ENCODE peak calls at places on chromosomes 1 and 21, in seven cellular contexts. Y is NB4, C is endothelial cell, O is heart right ventricle, Q is body of pancreas, Z is WERI-Rb-1, M is PC-3. B is an unnamed sample.

GRCh38 chr1:89519779-89520358 is 4.8 kb upstream of the LRRC8B start:
- DNase-seq in Y (peak), C (peak), O (no peak), Q (peak), Z (peak), M (peak), B (no peak)

GRCh38 chr1:227805606-227806197 is 9.8 kb upstream of the PRSS38 start:
- DNase-seq in Y (no peak), C (no peak), O (no peak), Q (no peak), Z (no peak), M (peak), B (no peak)

GRCh38 chr1:109584766-109585165 is 34.6 kb downstream of the GNAT2 start:
- DNase-seq in Y (no peak), C (no peak), O (no peak), Q (no peak), Z (no peak), M (no peak), B (no peak)

GRCh38 chr1:56448937-56449336 is 130.4 kb downstream of the PLPP3 start:
- DNase-seq in Y (no peak), C (no peak), O (no peak), Q (no peak), Z (no peak), M (no peak), B (no peak)

GRCh38 chr1:221813887-221814286 is 72.0 kb upstream of the DUSP10 start:
- DNase-seq in Y (no peak), C (no peak), O (no peak), Q (no peak), Z (no peak), M (peak), B (no peak)

GRCh38 chr21:28338906-28339305 is 653.8 kb downstream of the LTN1 start:
- DNase-seq in Y (no peak), C (no peak), O (peak), Q (no peak), Z (no peak), M (no peak), B (no peak)

GRCh38 chr21:42338730-42339715 is 11.8 kb downstream of the TFF2 start:
- DNase-seq in Y (no peak), C (no peak), O (no peak), Q (no peak), Z (no peak), M (no peak), B (peak)

GRCh38 chr1:210328032-210328745 is 513 bp upstream of the HHAT start:
- DNase-seq in Y (no peak), C (no peak), O (no peak), Q (no peak), Z (peak), M (no peak), B (no peak)

GRCh38 chr21:45551816-45552695 is 9.8 kb upstream of the SLC19A1 start:
- DNase-seq in Y (no peak), C (no peak), O (no peak), Q (peak), Z (peak), M (no peak), B (peak)

GRCh38 chr1:20551945-20552727 is at the start of gene FAM43B:
- DNase-seq in Y (no peak), C (peak), O (peak), Q (peak), Z (peak), M (no peak), B (peak)

GRCh38 chr1:51963592-51964308 is 26.8 kb downstream of the RAB3B start:
- DNase-seq in Y (peak), C (no peak), O (no peak), Q (no peak), Z (no peak), M (no peak), B (no peak)

GRCh38 chr1:106907795-106908194 is 148.7 kb upstream of the PRMT6 start:
- DNase-seq in Y (no peak), C (no peak), O (no peak), Q (no peak), Z (no peak), M (no peak), B (no peak)

GRCh38 chr1:160377585-160378206 is 10.8 kb downstream of the NHLH1 start:
- DNase-seq in Y (no peak), C (no peak), O (no peak), Q (no peak), Z (no peak), M (peak), B (no peak)

GRCh38 chr1:247273013-247273412 is 17.1 kb downstream of the VN1R5 start:
- DNase-seq in Y (no peak), C (no peak), O (no peak), Q (no peak), Z (no peak), M (no peak), B (peak)

GRCh38 chr1:219710529-219711194 is 97.8 kb upstream of the ZC3H11B start:
- DNase-seq in Y (peak), C (no peak), O (no peak), Q (no peak), Z (no peak), M (peak), B (no peak)

GRCh38 chr1:42436794-42437458 is 18.9 kb downstream of the ZMYND12 start:
- DNase-seq in Y (peak), C (no peak), O (no peak), Q (no peak), Z (no peak), M (no peak), B (no peak)

GRCh38 chr1:193408782-193409293 is 222.4 kb upstream of the B3GALT2 start:
- DNase-seq in Y (no peak), C (no peak), O (peak), Q (peak), Z (no peak), M (no peak), B (no peak)

GRCh38 chr1:117371436-117372151 is 4.3 kb downstream of the MAN1A2 start:
- DNase-seq in Y (peak), C (no peak), O (no peak), Q (no peak), Z (no peak), M (no peak), B (no peak)

GRCh38 chr1:20936621-20937020 is 149.5 kb upstream of the HP1BP3 start:
- DNase-seq in Y (no peak), C (no peak), O (no peak), Q (no peak), Z (no peak), M (no peak), B (no peak)

GRCh38 chr1:17184161-17184665 is 20.7 kb upstream of the PADI1 start:
- DNase-seq in Y (no peak), C (no peak), O (no peak), Q (no peak), Z (no peak), M (no peak), B (no peak)

GRCh38 chr1:47438321-47439150 is 692 bp downstream of the FOXD2 start:
- DNase-seq in Y (peak), C (no peak), O (no peak), Q (no peak), Z (no peak), M (no peak), B (no peak)

GRCh38 chr1:162699366-162699765 is 67.1 kb downstream of the DDR2 start:
- DNase-seq in Y (peak), C (no peak), O (no peak), Q (no peak), Z (no peak), M (no peak), B (no peak)
- TF ChIP-seq CTCF in Y (no peak), C (no peak), O (no peak), Q (no peak), Z (no peak), M (no peak), B (no peak)

DNA sequence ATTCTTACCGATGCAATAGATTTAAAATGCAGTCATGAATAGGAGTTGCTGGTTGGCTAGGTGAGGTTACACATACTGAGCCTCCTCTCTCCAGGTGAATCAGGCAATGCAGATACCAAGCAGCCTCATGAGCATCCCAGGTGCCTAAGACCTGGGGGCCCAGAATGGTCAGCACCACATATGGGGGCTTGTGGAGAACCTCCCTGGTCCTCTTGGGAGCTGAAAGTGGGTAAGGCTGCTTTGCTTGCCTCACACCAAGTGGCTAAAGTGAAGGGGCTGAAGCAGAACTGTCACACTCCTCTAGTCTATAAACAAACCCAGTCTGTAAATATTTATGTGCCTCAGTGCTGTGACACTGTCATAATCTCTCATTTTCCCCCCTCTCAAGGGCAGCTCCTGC is 157.7 kb upstream of the TNR start:
- DNase-seq in Y (no peak), C (no peak), O (no peak), Q (no peak), Z (no peak), M (no peak), B (no peak)
- TF ChIP-seq CTCF in Y (no peak), C (no peak), O (no peak), Q (no peak), Z (no peak), M (no peak), B (no peak)

GRCh38 chr1:174417921-174418320 is 29.8 kb upstream of the GPR52 start:
- DNase-seq in Y (no peak), C (no peak), O (no peak), Q (no peak), Z (no peak), M (no peak), B (no peak)

GRCh38 chr1:174408142-174408541 is 39.6 kb upstream of the GPR52 start:
- DNase-seq in Y (no peak), C (no peak), O (no peak), Q (no peak), Z (no peak), M (no peak), B (no peak)

GRCh38 chr1:174414205-174414604 is 33.6 kb upstream of the GPR52 start:
- DNase-seq in Y (no peak), C (no peak), O (no peak), Q (no peak), Z (no peak), M (no peak), B (no peak)

GRCh38 chr1:174407705-174408104 is 40.1 kb upstream of the GPR52 start:
- DNase-seq in Y (no peak), C (no peak), O (no peak), Q (no peak), Z (no peak), M (no peak), B (no peak)

DNA sequence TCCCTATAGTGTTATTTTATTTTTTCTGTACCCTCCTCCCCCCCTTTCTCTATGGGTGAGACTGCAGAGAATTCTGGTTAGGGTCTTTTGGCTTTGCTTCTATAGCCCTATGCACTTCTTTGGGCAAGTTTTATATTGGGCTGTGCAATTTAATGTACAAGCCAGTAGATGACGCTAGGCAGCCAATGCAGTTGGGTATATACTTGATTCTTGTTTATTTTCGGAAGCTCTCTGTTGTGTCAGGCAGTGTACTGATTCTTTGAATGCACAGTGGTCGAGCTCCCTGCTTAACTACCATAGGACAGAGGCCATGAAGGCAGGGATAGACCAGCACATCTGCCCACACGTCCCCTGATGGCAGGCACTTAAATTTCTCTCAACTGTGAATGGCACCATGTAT is 34.1 kb upstream of the GPR52 start:
- DNase-seq in Y (no peak), C (peak), O (no peak), Q (no peak), Z (no peak), M (no peak), B (no peak)
- TF ChIP-seq CTCF in Y (no peak), C (peak), O (peak), Q (no peak), Z (peak), M (peak), B (no peak)

DNA sequence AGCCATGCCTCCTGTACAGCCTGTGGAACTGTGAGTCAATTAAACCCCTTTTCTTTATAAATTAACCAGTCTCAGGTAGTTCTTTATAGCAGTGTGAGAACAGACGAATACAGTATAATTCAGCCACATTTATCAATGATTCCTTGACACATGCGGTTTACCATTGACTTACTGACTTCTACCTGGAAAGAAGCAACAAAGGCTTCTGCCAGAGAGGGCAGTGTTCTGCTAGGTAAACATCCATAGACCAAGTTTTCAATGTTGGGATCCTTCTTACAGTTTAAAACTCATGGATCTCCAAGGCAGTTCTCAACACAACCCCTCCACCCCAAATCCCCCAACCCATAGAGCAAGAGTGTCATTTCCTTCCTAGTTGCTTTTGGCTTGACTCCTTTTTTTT is 150.6 kb downstream of the ZNF648 start:
- DNase-seq in Y (peak), C (no peak), O (no peak), Q (no peak), Z (no peak), M (peak), B (no peak)
- TF ChIP-seq CTCF in Y (peak), C (no peak), O (peak), Q (no peak), Z (peak), M (peak), B (no peak)

DNA sequence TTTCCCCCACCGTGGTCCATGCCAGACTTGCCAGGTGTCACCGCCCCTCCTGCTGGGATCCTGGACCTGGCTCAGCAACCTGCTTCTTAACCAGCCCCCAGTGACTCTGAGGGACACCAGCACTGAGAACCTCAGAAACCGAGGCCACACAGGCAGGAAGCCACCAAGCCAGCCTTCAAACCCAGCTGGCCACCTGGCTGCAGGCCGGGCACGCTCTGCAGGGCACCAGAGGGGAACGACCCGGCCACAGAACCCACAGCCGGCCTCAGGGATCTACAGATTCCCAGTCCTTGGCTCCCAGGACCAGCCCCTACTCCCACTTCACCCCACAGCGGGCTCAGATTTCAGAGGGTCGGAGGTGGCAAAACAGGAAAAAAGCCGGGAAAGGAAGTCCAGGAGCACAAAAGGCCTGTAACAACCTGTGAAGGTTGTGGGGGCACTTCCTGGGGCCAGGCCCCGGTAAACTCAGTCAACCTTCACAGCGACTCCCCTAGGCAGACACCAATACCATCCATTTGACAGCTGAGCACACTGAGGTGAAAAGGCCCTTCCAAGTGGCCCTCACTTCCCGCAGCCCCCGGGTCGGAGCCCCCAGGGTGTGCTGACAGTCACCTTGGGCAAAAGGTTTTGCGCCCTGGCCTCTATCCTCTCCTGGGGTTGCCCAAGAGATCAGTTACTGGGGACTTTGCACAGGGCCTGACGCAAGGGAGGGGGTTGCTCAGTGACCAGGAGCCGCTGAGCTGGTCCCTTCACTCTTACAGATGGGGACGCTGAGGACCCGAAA is 14.1 kb downstream of the RUNX3 start:
- DNase-seq in Y (no peak), C (no peak), O (no peak), Q (no peak), Z (no peak), M (no peak), B (no peak)
- TF ChIP-seq CTCF in Y (no peak), C (no peak), O (no peak), Q (no peak), Z (no peak), M (no peak), B (no peak)

DNA sequence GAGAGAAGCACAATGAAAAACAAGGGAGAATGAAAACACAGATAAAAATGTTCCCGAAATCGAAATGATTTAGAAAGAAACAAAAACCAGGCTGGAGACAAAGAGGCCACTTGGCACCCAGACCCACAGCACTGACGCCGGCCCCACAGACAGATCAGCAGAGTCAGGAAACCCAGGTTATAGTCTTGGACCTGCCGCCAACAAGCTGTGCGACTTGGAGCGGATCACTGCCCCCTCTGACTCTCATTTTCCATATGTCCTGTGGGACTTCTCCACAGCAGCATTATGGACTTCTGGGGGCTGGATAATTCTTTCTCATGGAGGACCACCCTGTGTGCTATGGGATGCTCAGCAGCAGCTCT is 72.4 kb downstream of the MATN1 start:
- DNase-seq in Y (no peak), C (no peak), O (no peak), Q (no peak), Z (no peak), M (no peak), B (no peak)
- TF ChIP-seq CTCF in Y (no peak), C (no peak), O (no peak), Q (no peak), Z (no peak), M (no peak), B (no peak)

B was measured in dorsolateral prefrontal cortex.